ENCODE peak calls at places on chromosomes 4 and X, in five cellular contexts. H is mucosa of descending colon, I is HCEC 1CT, P is right lobe of liver, M is GM23338. N is an unnamed sample.

GRCh38 chrX:154513662-154514204 is 2.3 kb downstream of the FAM3A start:
- DNase-seq in M (no peak), H (no peak), I (no peak), P (no peak), N (no peak)

GRCh38 chrX:41846714-41847113 is 76.6 kb downstream of the CASK start:
- DNase-seq in P (no peak), H (no peak), M (no peak), I (no peak), N (no peak)

GRCh38 chr4:183557611-183558010 is 52.8 kb downstream of the ING2 start:
- DNase-seq in H (no peak), M (no peak), P (no peak), I (no peak), N (no peak)

GRCh38 chrX:22922961-22923360 is 76.8 kb upstream of the DDX53 start:
- DNase-seq in P (no peak), M (no peak), I (no peak), H (no peak), N (no peak)

GRCh38 chr4:176492648-176493302 is 173.0 kb downstream of the SPCS3 start:
- DNase-seq in H (no peak), I (no peak), M (no peak), P (no peak), N (no peak)

GRCh38 chrX:129793604-129794191 is 13.9 kb downstream of the SASH3 start:
- DNase-seq in I (no peak), P (no peak), M (no peak), H (no peak), N (no peak)

GRCh38 chrX:15314472-15314871 is 968 bp downstream of the ASB11 start:
- DNase-seq in I (no peak), M (no peak), H (no peak), P (no peak), N (no peak)

GRCh38 chr4:71009091-71009490 is 15.6 kb downstream of the DCK start:
- DNase-seq in P (no peak), H (no peak), I (peak; percentile 49), M (no peak), N (no peak)

GRCh38 chr4:182929296-182929695 is 12.1 kb upstream of the DCTD start:
- DNase-seq in P (no peak), M (no peak), H (no peak), I (peak; percentile 82), N (no peak)

GRCh38 chr4:33606951-33607350 is 2637.4 kb downstream of the ARAP2 start:
- DNase-seq in H (no peak), M (no peak), P (no peak), I (no peak), N (no peak)

GRCh38 chr4:122539861-122540465 is 80.9 kb downstream of the IL21 start:
- DNase-seq in H (no peak), P (no peak), M (no peak), I (no peak), N (no peak)

GRCh38 chrX:110852180-110852579 is 56.6 kb upstream of the CHRDL1 start:
- DNase-seq in P (no peak), H (no peak), M (peak; percentile 37), I (no peak), N (no peak)

GRCh38 chr4:80036949-80037348 is 36.1 kb downstream of the ANTXR2 start:
- DNase-seq in P (no peak), H (no peak), M (no peak), I (peak; percentile 53), N (no peak)

GRCh38 chr4:140308366-140309123 is 64.9 kb upstream of the SCOC start:
- DNase-seq in M (no peak), H (no peak), I (peak; percentile 86), P (no peak), N (peak; percentile 43)

GRCh38 chr4:55768291-55768690 is 51.3 kb upstream of the EXOC1L start:
- DNase-seq in M (peak; percentile 67), P (no peak), H (no peak), I (peak; percentile 60), N (no peak)

GRCh38 chrX:43225626-43226328 is 430.3 kb upstream of the MAOA start:
- DNase-seq in I (no peak), M (no peak), H (no peak), P (no peak), N (no peak)

GRCh38 chr4:71545168-71545567 is 206.3 kb downstream of the SLC4A4 start:
- DNase-seq in P (no peak), M (no peak), I (no peak), H (no peak), N (no peak)

GRCh38 chrX:150635952-150636351 is 57.2 kb upstream of the MTMR1 start:
- DNase-seq in P (no peak), M (no peak), H (no peak), I (peak; percentile 66), N (no peak)

GRCh38 chr4:121125486-121125885 is 38.6 kb downstream of the TNIP3 start:
- DNase-seq in I (no peak), M (no peak), P (no peak), H (no peak), N (no peak)

GRCh38 chr4:184649971-184650855 is 675 bp downstream of the PRIMPOL start:
- DNase-seq in H (peak; percentile 53), M (peak; percentile 57), I (peak; percentile 40), P (no peak), N (no peak)

GRCh38 chrX:154840856-154841255 is 6.4 kb upstream of the SMIM9 start:
- DNase-seq in H (no peak), I (peak; percentile 60), P (no peak), M (peak; percentile 40), N (peak; percentile 11)

GRCh38 chr4:123649644-123650356 is 253.2 kb downstream of the SPRY1 start:
- DNase-seq in I (peak; percentile 12), P (peak; percentile 24), H (no peak), M (peak; percentile 54), N (no peak)

GRCh38 chr4:3192188-3192587 is 56.8 kb upstream of the MSANTD1 start:
- DNase-seq in M (no peak), P (no peak), I (no peak), H (no peak), N (no peak)

GRCh38 chrX:143476751-143477150 is 40.5 kb downstream of the SPANXN3 start:
- DNase-seq in M (no peak), H (no peak), I (no peak), P (no peak), N (no peak)

GRCh38 chr4:36243355-36244256 is 708 bp downstream of the ARAP2 start:
- DNase-seq in M (peak; percentile 37), I (no peak), P (no peak), H (peak; percentile 72), N (peak; percentile 60)

GRCh38 chrX:108167211-108167872 is 75.8 kb downstream of the ATG4A start:
- DNase-seq in P (no peak), I (peak; percentile 43), M (no peak), H (no peak), N (no peak)

GRCh38 chrX:108735680-108736508 is 469 bp downstream of the IRS4 start:
- DNase-seq in I (no peak), P (no peak), H (no peak), M (no peak), N (no peak)